ENCODE peak calls at places on chromosome 18, in five cellular contexts. G is foreskin fibroblast; B is fibroblast of mammary gland; R is bronchial epithelial cell; V is CD8-positive, alpha-beta T cell. Y is an unnamed sample.
A peak's percentile ranks its signal among the peaks of the same experiment; 100 is the strongest.

GRCh38 chr18:65754121-65754520 is 3.3 kb downstream of the CDH7 start:
- DNase-seq in G (no peak), B (no peak), R (peak; percentile 7), V (no peak), Y (no peak)

GRCh38 chr18:75517286-75517685 is 89.8 kb upstream of the SMIM21 start:
- DNase-seq in G (no peak), B (no peak), R (no peak), V (no peak), Y (no peak)

GRCh38 chr18:46609048-46609447 is 48.0 kb downstream of the LOXHD1 start:
- DNase-seq in G (no peak), B (no peak), R (no peak), V (no peak), Y (no peak)

GRCh38 chr18:6546229-6546628 is 131.5 kb upstream of the L3MBTL4 start:
- DNase-seq in G (no peak), B (peak; percentile 61), R (peak; percentile 48), V (no peak), Y (peak; percentile 12)

GRCh38 chr18:43578636-43579203 is 301.4 kb upstream of the SYT4 start:
- DNase-seq in G (no peak), B (no peak), R (no peak), V (no peak), Y (no peak)

GRCh38 chr18:75035944-75036343 is 173.0 kb downstream of the PTGR3 start:
- DNase-seq in G (no peak), B (no peak), R (no peak), V (no peak), Y (no peak)

GRCh38 chr18:25253136-25253535 is 98.8 kb downstream of the ZNF521 start:
- DNase-seq in G (peak; percentile 33), B (no peak), R (no peak), V (no peak), Y (no peak)

GRCh38 chr18:57002627-57003026 is 144.3 kb upstream of the BOD1L2 start:
- DNase-seq in G (peak; percentile 6), B (no peak), R (no peak), V (no peak), Y (no peak)

GRCh38 chr18:68342039-68342659 is 372.8 kb downstream of the TMX3 start:
- DNase-seq in G (no peak), B (no peak), R (no peak), V (no peak), Y (no peak)

GRCh38 chr18:78679861-78680260 is 299.8 kb upstream of the SALL3 start:
- DNase-seq in G (no peak), B (no peak), R (no peak), V (no peak), Y (no peak)

GRCh38 chr18:76922107-76922506 is 99.8 kb downstream of the ZNF236 start:
- DNase-seq in G (peak; percentile 48), B (peak; percentile 36), R (peak; percentile 8), V (no peak), Y (peak; percentile 46)

GRCh38 chr18:75161629-75162028 is 47.3 kb downstream of the PTGR3 start:
- DNase-seq in G (no peak), B (no peak), R (no peak), V (no peak), Y (peak; percentile 11)

GRCh38 chr18:26228562-26229260 is 2.5 kb downstream of the TAF4B start:
- DNase-seq in G (no peak), B (no peak), R (peak; percentile 41), V (no peak), Y (no peak)

GRCh38 chr18:77374106-77374505 is 124.5 kb downstream of the GALR1 start:
- DNase-seq in G (no peak), B (no peak), R (no peak), V (no peak), Y (no peak)

GRCh38 chr18:11055721-11056120 is 93.6 kb downstream of the PIEZO2 start:
- DNase-seq in G (no peak), B (no peak), R (no peak), V (no peak), Y (no peak)

GRCh38 chr18:652131-652530 is 5.3 kb upstream of the TYMS start:
- DNase-seq in G (no peak), B (no peak), R (no peak), V (no peak), Y (no peak)

GRCh38 chr18:64539852-64540251 is 391.0 kb upstream of the LINC00305 start:
- DNase-seq in G (no peak), B (no peak), R (peak; percentile 0), V (no peak), Y (no peak)

GRCh38 chr18:61653823-61654551 is 238.8 kb downstream of the RNF152 start:
- DNase-seq in G (no peak), B (no peak), R (no peak), V (no peak), Y (no peak)

GRCh38 chr18:6606411-6607085 is 123.0 kb upstream of the ARHGAP28 start:
- DNase-seq in G (no peak), B (no peak), R (no peak), V (no peak), Y (no peak)

GRCh38 chr18:78642561-78643398 is 336.8 kb upstream of the SALL3 start:
- DNase-seq in G (no peak), B (no peak), R (peak; percentile 1), V (no peak), Y (no peak)

GRCh38 chr18:57640236-57640635 is 18.6 kb upstream of the NARS1 start:
- DNase-seq in G (no peak), B (no peak), R (no peak), V (no peak), Y (no peak)

GRCh38 chr18:812673-813404 is 797 bp upstream of the YES1 start:
- DNase-seq in G (peak; percentile 89), B (peak; percentile 95), R (peak; percentile 86), V (peak; percentile 40), Y (peak; percentile 89)

GRCh38 chr18:76445741-76446232 is 49.3 kb downstream of the ZNF516 start:
- DNase-seq in G (peak; percentile 38), B (no peak), R (no peak), V (no peak), Y (no peak)

GRCh38 chr18:26562568-26562967 is 14.2 kb upstream of the KCTD1 start:
- DNase-seq in G (no peak), B (no peak), R (no peak), V (no peak), Y (no peak)

GRCh38 chr18:44464401-44465185 is 216.1 kb upstream of the SETBP1 start:
- DNase-seq in G (peak; percentile 52), B (peak; percentile 76), R (peak; percentile 63), V (no peak), Y (peak; percentile 70)

GRCh38 chr18:41734917-41735316 is 220.1 kb upstream of the PIK3C3 start:
- DNase-seq in G (no peak), B (no peak), R (no peak), V (no peak), Y (no peak)

GRCh38 chr18:25299426-25299825 is 52.5 kb downstream of the ZNF521 start:
- DNase-seq in G (peak; percentile 76), B (peak; percentile 88), R (peak; percentile 45), V (no peak), Y (peak; percentile 64)

GRCh38 chr18:49017813-49018552 is 67.2 kb upstream of the SMAD7 start:
- DNase-seq in G (no peak), B (no peak), R (no peak), V (no peak), Y (no peak)

GRCh38 chr18:47899107-47899840 is 31.2 kb downstream of the SMAD2 start:
- DNase-seq in G (no peak), B (no peak), R (no peak), V (no peak), Y (no peak)

GRCh38 chr18:25826823-25827617 is 263.4 kb downstream of the SS18 start:
- DNase-seq in G (no peak), B (peak; percentile 47), R (no peak), V (no peak), Y (no peak)

GRCh38 chr18:51610481-51610880 is 413.0 kb upstream of the MEX3C start:
- DNase-seq in G (no peak), B (no peak), R (no peak), V (no peak), Y (no peak)

GRCh38 chr18:159037-159652 is 788 bp downstream of the USP14 start:
- DNase-seq in G (no peak), B (no peak), R (peak; percentile 22), V (no peak), Y (peak; percentile 23)

DNA sequence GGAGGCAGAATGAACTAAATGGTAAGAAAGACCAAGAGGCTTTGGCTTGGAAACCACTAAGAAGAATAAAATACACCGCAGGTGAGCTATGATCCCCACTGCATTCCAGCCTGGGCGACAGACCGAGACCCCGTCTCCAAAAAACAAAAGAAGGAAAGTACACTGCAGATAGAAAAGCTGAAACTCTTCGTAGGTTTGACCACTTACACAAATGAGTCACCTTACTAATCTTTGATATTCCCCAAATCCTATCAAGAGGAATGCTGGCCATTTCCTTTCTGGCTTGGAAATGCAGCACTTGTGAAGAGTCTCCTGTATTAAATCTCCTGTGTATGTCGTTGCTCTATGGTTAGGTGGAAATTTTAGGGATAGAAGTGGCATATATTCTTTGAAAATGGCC is 108.8 kb downstream of the MTCL1 start:
- DNase-seq in G (no peak), B (peak; percentile 19), R (no peak), V (no peak), Y (peak; percentile 92)
- H3K4me3 ChIP-seq in G (no peak overlapping the region), B (no peak overlapping the region), R (no peak overlapping the region), V (no peak overlapping the region), Y (no peak overlapping the region)

GRCh38 chr18:36572135-36572856 is 256.5 kb downstream of the TPGS2 start:
- DNase-seq in G (no peak), B (peak; percentile 66), R (peak; percentile 46), V (no peak), Y (peak; percentile 78)
- TF ChIP-seq CTCF in G (peak; percentile 62), B (peak; percentile 79), R (peak; percentile 50), V (no peak), Y (peak; percentile 67)

GRCh38 chr18:33577688-33578370 is at the start of gene ASXL3:
- DNase-seq in G (no peak), B (no peak), R (peak; percentile 9), V (no peak), Y (peak; percentile 5)
- H3K4me3 ChIP-seq in G (peak within 1 kb of the TSS; percentile 76), B (peak within 1 kb of the TSS; percentile 55), R (peak within 1 kb of the TSS; percentile 57), V (no peak within 1 kb of the TSS), Y (peak within 1 kb of the TSS; percentile 70)

GRCh38 chr18:62957885-62958472 is 242.6 kb downstream of the PHLPP1 start:
- DNase-seq in G (no peak), B (peak; percentile 55), R (peak; percentile 52), V (no peak), Y (peak; percentile 56)
- TF ChIP-seq CTCF in G (peak; percentile 28), B (peak; percentile 44), R (peak; percentile 41), V (peak; percentile 34), Y (peak; percentile 35)

GRCh38 chr18:37254256-37254880 is 311.2 kb downstream of the CELF4 start:
- DNase-seq in G (no peak), B (no peak), R (no peak), V (no peak), Y (no peak)
- H3K4me3 ChIP-seq in G (no peak overlapping the region), B (no peak overlapping the region), R (peak overlapping the region; percentile 39), V (no peak overlapping the region), Y (no peak overlapping the region)

Y was measured in fibroblast of the aortic adventitia.